ENCODE peak calls at places on chromosomes 13 and 19, in five cellular contexts. Z is A549, P is tibial nerve, A is SK-N-SH, I is upper lobe of left lung. K is an unnamed sample.

GRCh38 chr19:45122832-45123231 is 29.9 kb downstream of the PPP1R37 start:
- DNase-seq in Z (no peak), P (no peak), A (no peak), I (no peak), K (no peak)

GRCh38 chr19:28176193-28176592 is 1036.8 kb downstream of the UQCRFS1 start:
- DNase-seq in Z (no peak), P (no peak), A (no peak), I (no peak), K (no peak)

GRCh38 chr19:14337510-14337909 is 43.7 kb upstream of the ADGRE5 start:
- DNase-seq in Z (peak), P (no peak), A (peak), I (no peak), K (no peak)

GRCh38 chr13:50080856-50081105 is 65.5 kb downstream of the KCNRG start:
- DNase-seq in Z (no peak), P (no peak), A (no peak), I (no peak), K (no peak)

GRCh38 chr13:35514166-35514565 is 37.7 kb upstream of the MAB21L1 start:
- DNase-seq in Z (no peak), P (no peak), A (no peak), I (no peak), K (no peak)

GRCh38 chr13:65836066-65836465 is 1394.1 kb downstream of the PCDH9 start:
- DNase-seq in Z (no peak), P (no peak), A (no peak), I (no peak), K (no peak)

GRCh38 chr19:16078311-16078758 is 2.0 kb downstream of the TPM4 start:
- DNase-seq in Z (peak), P (peak), A (no peak), I (no peak), K (peak)

GRCh38 chr19:2607712-2608601 is 94.5 kb downstream of the GNG7 start:
- DNase-seq in Z (no peak), P (no peak), A (no peak), I (peak), K (peak)

GRCh38 chr19:38975861-38976271 is 324 bp upstream of the FBXO17 start:
- DNase-seq in Z (peak), P (no peak), A (no peak), I (no peak), K (no peak)

GRCh38 chr19:4304509-4305252 is at the start of gene FSD1:
- DNase-seq in Z (peak), P (no peak), A (peak), I (peak), K (no peak)

GRCh38 chr19:41988947-41989346 is 5.1 kb downstream of the ATP1A3 start:
- DNase-seq in Z (no peak), P (no peak), A (no peak), I (no peak), K (no peak)

GRCh38 chr19:39737929-39738328 is at the start of gene CLC:
- DNase-seq in Z (no peak), P (no peak), A (no peak), I (no peak), K (no peak)

GRCh38 chr13:64278493-64278892 is 2862.8 kb upstream of the PCDH20 start:
- DNase-seq in Z (no peak), P (no peak), A (no peak), I (no peak), K (no peak)

GRCh38 chr19:17739121-17739875 is 12.0 kb upstream of the FCHO1 start:
- DNase-seq in Z (no peak), P (no peak), A (peak), I (no peak), K (peak)

GRCh38 chr13:23433171-23434153 is at the start of gene SACS:
- DNase-seq in Z (peak), P (no peak), A (peak), I (peak), K (no peak)

GRCh38 chr19:34595683-34596082 is 81.3 kb downstream of the SCGB2B2 start:
- DNase-seq in Z (no peak), P (no peak), A (no peak), I (no peak), K (no peak)

GRCh38 chr13:38662362-38662761 is 24.5 kb upstream of the FREM2 start:
- DNase-seq in Z (no peak), P (no peak), A (no peak), I (no peak), K (no peak)

GRCh38 chr19:55304980-55305379 is 20.2 kb downstream of the TMEM150B start:
- DNase-seq in Z (no peak), P (no peak), A (no peak), I (no peak), K (no peak)

GRCh38 chr13:85417807-85418206 is 381.4 kb downstream of the SLITRK6 start:
- DNase-seq in Z (no peak), P (no peak), A (no peak), I (no peak), K (no peak)

GRCh38 chr13:85413664-85414063 is 385.6 kb downstream of the SLITRK6 start:
- DNase-seq in Z (no peak), P (no peak), A (no peak), I (no peak), K (no peak)

DNA sequence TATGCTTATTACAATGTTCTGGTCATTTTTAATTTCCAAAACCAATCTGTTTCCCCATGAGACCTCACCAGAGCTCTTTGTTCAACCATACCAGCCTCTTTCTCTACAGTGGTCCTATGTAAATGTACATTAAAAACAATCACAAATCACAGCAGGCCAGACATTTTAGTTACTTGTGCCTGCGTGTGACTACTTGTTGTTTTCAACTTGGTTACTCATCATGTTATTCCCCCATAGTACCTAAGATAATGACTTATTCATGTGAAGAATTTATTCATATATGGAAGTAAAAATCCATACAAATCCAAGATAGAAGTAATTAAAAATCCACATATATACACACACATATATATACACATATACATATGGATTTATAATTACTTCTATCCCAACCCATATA is 379.6 kb downstream of the SLITRK6 start:
- DNase-seq in Z (no peak), P (no peak), A (no peak), I (no peak), K (no peak)
- TF ChIP-seq CTCF in Z (no peak), P (no peak), A (no peak), I (no peak), K (no peak)

DNA sequence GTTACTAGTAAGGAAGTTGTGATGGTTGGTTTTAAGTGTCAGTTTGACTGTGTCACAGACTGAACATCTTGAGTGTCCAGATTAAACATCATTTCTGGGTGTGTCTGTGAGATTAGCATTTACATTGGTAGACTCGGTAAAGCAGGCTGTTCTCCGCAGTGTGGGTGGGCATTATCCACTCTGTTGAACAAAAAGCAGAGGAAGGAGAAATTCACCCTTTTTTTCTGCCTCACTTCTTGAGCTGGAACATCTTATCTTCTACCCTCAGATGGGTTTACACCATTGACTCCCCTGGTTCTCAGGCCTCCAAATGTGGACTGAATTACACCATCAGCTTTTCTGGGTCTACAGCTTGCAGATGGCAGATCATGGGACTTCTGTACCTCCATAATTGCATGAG is 63.7 kb upstream of the ZDHHC20 start:
- DNase-seq in Z (no peak), P (no peak), A (no peak), I (no peak), K (no peak)
- TF ChIP-seq EP300 in Z (no peak), P (no peak), A (no peak), I (no peak), K (no peak)

GRCh38 chr13:94173312-94173854 is 306.1 kb downstream of the DCT start:
- DNase-seq in Z (no peak), P (no peak), A (no peak), I (no peak), K (no peak)
- TF ChIP-seq CTCF in Z (no peak), P (no peak), A (no peak), I (no peak), K (no peak)

GRCh38 chr19:35643255-35644205 is 2.0 kb downstream of the ETV2 start:
- DNase-seq in Z (peak), P (peak), A (peak), I (peak), K (peak)
- TF ChIP-seq EP300 in Z (no peak), P (no peak), A (no peak), I (no peak), K (no peak)

DNA sequence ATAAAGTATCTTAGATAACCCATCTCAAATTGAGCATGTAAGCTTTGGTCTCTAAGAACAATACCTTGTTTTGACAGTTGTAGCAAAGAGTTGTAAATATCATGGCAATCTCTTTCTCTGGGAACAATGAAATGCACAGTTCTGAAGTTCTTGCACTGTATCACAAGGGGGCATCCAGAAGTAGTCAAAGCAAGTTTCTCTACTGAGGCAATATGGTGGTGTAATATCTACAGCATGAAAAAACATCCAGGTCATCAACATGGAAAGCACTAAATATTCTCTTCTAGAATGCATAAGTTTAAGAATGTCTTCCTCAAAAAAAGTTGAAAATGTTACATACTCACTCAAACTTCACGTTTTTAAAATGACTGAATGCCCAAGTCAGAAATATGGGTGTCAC is 19.6 kb downstream of the MTMR6 start:
- DNase-seq in Z (peak), P (no peak), A (peak), I (no peak), K (no peak)
- TF ChIP-seq CTCF in Z (no peak), P (no peak), A (peak), I (no peak), K (no peak)

DNA sequence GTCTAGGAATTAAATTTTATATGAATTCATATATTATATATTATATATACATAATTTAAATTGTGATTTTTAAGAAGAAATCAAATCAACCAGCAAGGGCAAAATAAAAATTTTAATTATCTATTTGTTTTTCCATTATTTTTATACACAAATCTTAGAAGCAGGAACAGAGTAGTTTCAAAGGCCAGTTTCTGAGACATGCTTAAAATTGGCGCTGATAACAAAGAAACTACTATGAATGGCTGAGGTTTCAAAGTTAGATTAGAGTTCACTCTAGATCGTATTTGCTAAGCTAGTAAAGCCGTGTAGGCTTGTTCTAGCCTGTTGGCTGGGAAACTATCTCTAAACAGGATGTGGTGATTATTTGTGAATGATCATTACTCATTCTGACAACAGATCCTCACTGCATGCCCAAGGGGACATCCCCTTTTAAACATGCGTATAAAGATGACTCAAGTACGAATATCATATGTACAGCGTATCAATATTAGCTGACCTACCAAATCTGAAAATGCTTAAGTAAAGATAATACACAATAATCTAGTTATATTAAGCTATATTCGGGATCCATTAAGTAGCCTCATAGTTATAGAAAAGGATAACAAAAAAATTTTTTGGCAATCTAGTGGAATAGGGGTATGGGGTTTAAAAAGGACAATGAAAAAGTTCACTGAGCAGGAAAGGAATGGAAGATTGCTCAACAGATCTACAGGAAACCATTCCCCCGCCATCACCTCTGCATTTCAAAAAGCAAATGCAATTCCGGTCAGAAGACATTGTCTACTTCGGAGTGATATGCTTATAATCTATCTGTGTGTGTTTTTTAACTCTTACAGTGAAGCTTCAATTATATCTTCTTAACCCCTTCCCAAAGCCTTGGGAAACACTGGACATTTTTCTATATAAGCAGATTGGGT is 150.1 kb downstream of the SHISA2 start:
- DNase-seq in Z (peak), P (no peak), A (peak), I (no peak), K (no peak)
- TF ChIP-seq EP300 in Z (no peak), P (no peak), A (no peak), I (no peak), K (no peak)

DNA sequence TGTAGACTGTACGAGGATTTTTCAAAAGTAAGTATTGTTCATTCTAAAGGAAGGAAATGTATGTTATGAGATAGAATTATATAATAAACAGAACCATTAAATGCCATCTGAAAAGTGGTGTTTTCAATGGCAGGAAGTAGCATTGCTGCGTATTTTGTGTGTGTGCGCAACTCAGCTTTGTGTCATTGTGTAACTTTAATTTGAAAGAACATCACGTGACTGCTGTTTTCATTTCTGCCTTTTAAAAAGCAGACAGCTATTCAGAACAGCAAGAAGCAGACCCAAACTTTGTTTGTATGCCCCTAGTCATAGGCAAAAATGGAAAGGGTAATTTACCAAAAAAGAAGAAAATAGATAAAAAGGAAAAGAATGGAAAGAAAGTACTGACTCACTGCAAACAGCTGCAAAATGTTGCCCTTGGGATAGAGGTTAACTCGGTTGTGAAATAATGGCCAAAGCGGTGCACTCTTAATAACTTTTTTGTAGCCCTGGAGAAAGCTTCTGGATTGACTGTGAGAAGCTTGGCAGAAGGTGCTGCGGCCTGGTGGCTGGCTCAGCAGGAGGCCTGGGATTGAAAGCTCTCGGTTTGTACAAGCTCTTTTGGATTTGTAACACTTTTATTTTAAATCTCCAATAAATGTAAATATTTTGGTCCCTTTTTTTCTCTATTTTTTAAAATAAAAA is 97.3 kb downstream of the GGACT start:
- DNase-seq in Z (no peak), P (peak), A (no peak), I (no peak), K (peak)
- TF ChIP-seq CTCF in Z (no peak), P (no peak), A (no peak), I (no peak), K (peak)

GRCh38 chr19:35744688-35745327 is 410 bp downstream of the U2AF1L4 start:
- DNase-seq in Z (peak), P (peak), A (peak), I (peak), K (peak)
- TF ChIP-seq EP300 in Z (no peak), P (no peak), A (no peak), I (no peak), K (no peak)

GRCh38 chr19:676343-677105 is at the start of gene FSTL3:
- DNase-seq in Z (peak), P (no peak), A (no peak), I (peak), K (peak)

GRCh38 chr19:674282-675151 is 1.7 kb upstream of the FSTL3 start:
- DNase-seq in Z (no peak), P (no peak), A (no peak), I (peak), K (no peak)

GRCh38 chr19:664913-665443 is 2.0 kb upstream of the RNF126 start:
- DNase-seq in Z (peak), P (peak), A (peak), I (peak), K (peak)

GRCh38 chr19:676007-676342 is 217 bp upstream of the FSTL3 start:
- DNase-seq in Z (no peak), P (no peak), A (no peak), I (no peak), K (no peak)

DNA sequence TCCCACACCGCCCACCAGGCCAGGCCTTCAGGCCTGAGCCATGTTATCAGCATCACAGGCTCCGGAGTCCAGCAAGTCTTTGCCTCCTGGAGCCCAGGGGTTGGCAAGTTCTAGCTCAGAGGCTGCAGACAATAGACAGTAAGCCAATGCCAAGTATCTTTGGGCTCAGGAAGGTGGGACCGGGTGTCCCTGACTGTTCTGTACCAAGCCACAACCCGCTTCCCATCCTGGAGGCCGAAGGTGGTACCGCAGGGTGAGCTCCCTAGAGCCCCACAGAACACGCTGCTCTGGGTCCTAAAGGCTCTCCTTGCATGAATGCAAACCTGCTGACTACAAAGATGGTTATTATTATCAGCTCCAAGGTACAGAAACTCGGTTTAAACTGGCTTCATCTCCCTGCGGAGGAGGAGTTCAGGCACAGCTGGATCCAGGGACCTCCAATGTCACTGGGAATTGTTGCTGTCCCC is 5.5 kb upstream of the FSTL3 start:
- DNase-seq in Z (peak), P (no peak), A (no peak), I (peak), K (no peak)
- TF ChIP-seq CTCF in Z (no peak), P (no peak), A (no peak), I (no peak), K (no peak)